ENCODE peak calls at places on chromosomes 3 and 15, in ten cellular contexts. M, A, C, Z, W, E, O, Y, N and F are unnamed samples.
A peak's percentile ranks its signal among the peaks of the same experiment; 100 is the strongest.

GRCh38 chr15:64209680-64210334 is 47.0 kb upstream of the PPIB start:
- DNase-seq in M (no peak), A (no peak), C (no peak), Z (peak; percentile 33), W (peak; percentile 35), E (no peak), O (no peak), Y (no peak), N (no peak), F (no peak)

GRCh38 chr3:190338717-190339116 is 16.5 kb upstream of the CLDN1 start:
- DNase-seq in M (no peak), A (no peak), C (no peak), Z (no peak), W (peak; percentile 52), E (no peak), O (no peak), Y (no peak), N (peak; percentile 89), F (no peak)

GRCh38 chr15:76983588-76984379 is 11.1 kb upstream of the PSTPIP1 start:
- DNase-seq in M (no peak), A (no peak), C (no peak), Z (no peak), W (no peak), E (no peak), O (no peak), Y (no peak), N (no peak), F (no peak)

GRCh38 chr15:70264014-70264492 is 166.3 kb upstream of the TLE3 start:
- DNase-seq in M (no peak), A (no peak), C (no peak), Z (no peak), W (peak; percentile 60), E (no peak), O (no peak), Y (no peak), N (no peak), F (no peak)

GRCh38 chr3:133894334-133895207 is 1.1 kb downstream of the RAB6B start:
- DNase-seq in M (no peak), A (peak; percentile 74), C (peak; percentile 33), Z (no peak), W (peak; percentile 12), E (peak; percentile 42), O (no peak), Y (peak; percentile 59), N (no peak), F (no peak)

GRCh38 chr3:184755315-184755731 is 43.5 kb upstream of the MAGEF1 start:
- DNase-seq in M (no peak), A (no peak), C (no peak), Z (no peak), W (no peak), E (no peak), O (no peak), Y (peak; percentile 65), N (no peak), F (no peak)

GRCh38 chr3:125123906-125124305 is 68.1 kb upstream of the HEG1 start:
- DNase-seq in M (no peak), A (no peak), C (no peak), Z (no peak), W (no peak), E (no peak), O (no peak), Y (no peak), N (no peak), F (no peak)

GRCh38 chr15:45645026-45645980 is 10.5 kb downstream of the SQOR start:
- DNase-seq in M (no peak), A (no peak), C (no peak), Z (no peak), W (no peak), E (no peak), O (no peak), Y (no peak), N (peak; percentile 68), F (no peak)

GRCh38 chr15:66287461-66288055 is 5.8 kb upstream of the DIS3L start:
- DNase-seq in M (no peak), A (no peak), C (peak; percentile 28), Z (peak; percentile 27), W (peak; percentile 26), E (no peak), O (no peak), Y (peak; percentile 20), N (no peak), F (no peak)

GRCh38 chr3:9351709-9352126 is 11.1 kb upstream of the THUMPD3 start:
- DNase-seq in M (no peak), A (no peak), C (no peak), Z (no peak), W (no peak), E (no peak), O (no peak), Y (peak; percentile 92), N (peak; percentile 36), F (no peak)

GRCh38 chr3:46670000-46670890 is 23.2 kb downstream of the ALS2CL start:
- DNase-seq in M (peak; percentile 30), A (peak; percentile 35), C (no peak), Z (no peak), W (no peak), E (peak; percentile 9), O (no peak), Y (no peak), N (no peak), F (peak; percentile 30)

GRCh38 chr15:87619161-87619960 is 637.2 kb downstream of the NTRK3 start:
- DNase-seq in M (no peak), A (no peak), C (peak; percentile 53), Z (no peak), W (no peak), E (no peak), O (no peak), Y (peak; percentile 96), N (peak; percentile 20), F (no peak)

GRCh38 chr15:94293411-94294402 is 62.3 kb downstream of the MCTP2 start:
- DNase-seq in M (no peak), A (no peak), C (no peak), Z (no peak), W (no peak), E (no peak), O (no peak), Y (no peak), N (no peak), F (no peak)

GRCh38 chr3:15750143-15750542 is 47.6 kb downstream of the ANKRD28 start:
- DNase-seq in M (no peak), A (no peak), C (no peak), Z (no peak), W (no peak), E (no peak), O (no peak), Y (no peak), N (no peak), F (no peak)

GRCh38 chr3:55664387-55664786 is 177.3 kb upstream of the WNT5A start:
- DNase-seq in M (no peak), A (no peak), C (no peak), Z (no peak), W (no peak), E (no peak), O (no peak), Y (peak; percentile 62), N (no peak), F (no peak)

DNA sequence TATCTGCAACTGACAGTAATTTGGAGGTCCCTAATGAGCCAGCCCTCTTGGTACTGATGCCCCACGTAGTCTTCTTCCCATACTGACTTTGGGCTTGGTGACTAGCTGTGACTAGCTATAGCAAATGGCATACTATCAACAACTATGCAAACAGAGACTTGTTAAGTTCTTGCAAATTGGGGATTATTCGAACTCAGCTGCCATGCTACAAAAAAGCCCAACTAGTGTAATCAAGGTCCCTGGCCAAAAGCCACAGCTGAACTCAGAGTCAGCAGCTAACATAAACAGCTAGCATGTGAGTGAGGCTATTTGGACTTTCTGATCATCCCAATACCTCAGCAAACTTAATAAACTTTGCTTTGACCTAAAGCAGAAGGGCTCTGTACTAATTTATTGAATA is 121.2 kb upstream of the PLXND1 start:
- DNase-seq in M (no peak), A (no peak), C (no peak), Z (no peak), W (no peak), E (no peak), O (no peak), Y (peak; percentile 90), N (no peak), F (no peak)
- H3K27ac ChIP-seq in M (no peak overlapping the region), A (no peak overlapping the region), C (no peak overlapping the region), Z (peak overlapping the region; percentile 26), W (no peak overlapping the region), E (no peak overlapping the region), O (no peak overlapping the region), Y (no peak overlapping the region), N (no peak overlapping the region), F (no peak overlapping the region)

GRCh38 chr3:36496734-36497133 is 116.4 kb downstream of the STAC start:
- DNase-seq in M (no peak), A (no peak), C (no peak), Z (no peak), W (no peak), E (no peak), O (no peak), Y (no peak), N (no peak), F (no peak)
- H3K27ac ChIP-seq in M (no peak overlapping the region), A (no peak overlapping the region), C (no peak overlapping the region), Z (no peak overlapping the region), W (no peak overlapping the region), E (peak overlapping the region; percentile 10), O (no peak overlapping the region), Y (no peak overlapping the region), N (no peak overlapping the region), F (peak overlapping the region; percentile 71)

GRCh38 chr3:139302084-139302800 is 41.6 kb upstream of the MRPS22 start:
- DNase-seq in M (no peak), A (no peak), C (no peak), Z (peak; percentile 71), W (no peak), E (no peak), O (peak; percentile 97), Y (peak; percentile 63), N (peak; percentile 86), F (peak; percentile 78)

GRCh38 chr3:139300416-139300815 is 43.4 kb upstream of the MRPS22 start:
- DNase-seq in M (no peak), A (no peak), C (no peak), Z (no peak), W (no peak), E (no peak), O (no peak), Y (no peak), N (no peak), F (no peak)

GRCh38 chr3:139302801-139303113 is 41.1 kb upstream of the MRPS22 start:
- DNase-seq in M (no peak), A (no peak), C (no peak), Z (no peak), W (no peak), E (no peak), O (no peak), Y (no peak), N (no peak), F (no peak)

GRCh38 chr3:139301654-139302053 is 42.2 kb upstream of the MRPS22 start:
- DNase-seq in M (no peak), A (no peak), C (no peak), Z (no peak), W (no peak), E (no peak), O (no peak), Y (no peak), N (no peak), F (no peak)

GRCh38 chr3:139301183-139301582 is 42.6 kb upstream of the MRPS22 start:
- DNase-seq in M (no peak), A (no peak), C (no peak), Z (no peak), W (no peak), E (no peak), O (peak; percentile 73), Y (no peak), N (no peak), F (no peak)
- H3K27ac ChIP-seq in M (no peak overlapping the region), A (no peak overlapping the region), C (peak overlapping the region; percentile 49), Z (peak overlapping the region; percentile 91), W (no peak overlapping the region), E (no peak overlapping the region), O (peak overlapping the region; percentile 95), Y (no peak overlapping the region), N (no peak overlapping the region), F (peak overlapping the region; percentile 54)

GRCh38 chr3:182912476-182912875 is 67.9 kb downstream of the DCUN1D1 start:
- DNase-seq in M (no peak), A (no peak), C (peak; percentile 22), Z (no peak), W (peak; percentile 6), E (no peak), O (no peak), Y (peak; percentile 28), N (no peak), F (no peak)
- H3K27ac ChIP-seq in M (no peak overlapping the region), A (no peak overlapping the region), C (peak overlapping the region; percentile 20), Z (no peak overlapping the region), W (no peak overlapping the region), E (no peak overlapping the region), O (no peak overlapping the region), Y (no peak overlapping the region), N (no peak overlapping the region), F (peak overlapping the region; percentile 40)